ENCODE peak calls at places on chromosomes 12 and 14, in nine cellular contexts. One of them, this sample, is unnamed.

GRCh38 chr14:89672636-89673279 is 255.7 kb upstream of the FOXN3 start:
- DNase-seq in tibial nerve: no peak
- DNase-seq in esophagus squamous epithelium: no peak
- DNase-seq in body of pancreas: peak; percentile 35
- DNase-seq in prostate gland: no peak
- DNase-seq in A549: no peak
- DNase-seq in transverse colon: peak; percentile 70
- DNase-seq in heart left ventricle: no peak
- DNase-seq in IMR-90: no peak
- DNase-seq in this sample: no peak

GRCh38 chr12:4734625-4735196 is 14.5 kb downstream of the GALNT8 start:
- DNase-seq in IMR-90: no peak
- DNase-seq in A549: no peak
- DNase-seq in transverse colon: no peak
- DNase-seq in body of pancreas: no peak
- DNase-seq in tibial nerve: no peak
- DNase-seq in esophagus squamous epithelium: no peak
- DNase-seq in heart left ventricle: no peak
- DNase-seq in prostate gland: no peak
- DNase-seq in this sample: no peak

GRCh38 chr12:720231-720941 is 32.0 kb upstream of the WNK1 start:
- DNase-seq in A549: no peak
- DNase-seq in body of pancreas: no peak
- DNase-seq in IMR-90: no peak
- DNase-seq in transverse colon: no peak
- DNase-seq in esophagus squamous epithelium: no peak
- DNase-seq in heart left ventricle: no peak
- DNase-seq in tibial nerve: no peak
- DNase-seq in prostate gland: no peak
- DNase-seq in this sample: no peak

GRCh38 chr12:54125950-54126695 is 62.7 kb downstream of the SMUG1 start:
- DNase-seq in A549: no peak
- DNase-seq in body of pancreas: peak; percentile 25
- DNase-seq in IMR-90: no peak
- DNase-seq in esophagus squamous epithelium: no peak
- DNase-seq in transverse colon: peak; percentile 24
- DNase-seq in heart left ventricle: no peak
- DNase-seq in tibial nerve: peak; percentile 30
- DNase-seq in prostate gland: no peak
- DNase-seq in this sample: peak; percentile 49

GRCh38 chr14:71586131-71586893 is 345.9 kb upstream of the RGS6 start:
- DNase-seq in A549: no peak
- DNase-seq in transverse colon: no peak
- DNase-seq in prostate gland: no peak
- DNase-seq in tibial nerve: no peak
- DNase-seq in heart left ventricle: no peak
- DNase-seq in IMR-90: peak; percentile 59
- DNase-seq in body of pancreas: no peak
- DNase-seq in esophagus squamous epithelium: no peak
- DNase-seq in this sample: peak; percentile 42

GRCh38 chr12:132827763-132828703 is 636 bp downstream of the GOLGA3 start:
- DNase-seq in esophagus squamous epithelium: no peak
- DNase-seq in prostate gland: peak; percentile 50
- DNase-seq in A549: peak; percentile 46
- DNase-seq in transverse colon: peak; percentile 77
- DNase-seq in body of pancreas: peak; percentile 55
- DNase-seq in IMR-90: peak; percentile 84
- DNase-seq in heart left ventricle: no peak
- DNase-seq in tibial nerve: no peak
- DNase-seq in this sample: peak; percentile 55

GRCh38 chr14:106276326-106277267 is 750.2 kb downstream of the TMEM121 start:
- DNase-seq in prostate gland: no peak
- DNase-seq in IMR-90: no peak
- DNase-seq in A549: no peak
- DNase-seq in heart left ventricle: no peak
- DNase-seq in transverse colon: no peak
- DNase-seq in body of pancreas: no peak
- DNase-seq in esophagus squamous epithelium: no peak
- DNase-seq in tibial nerve: no peak
- DNase-seq in this sample: no peak

GRCh38 chr12:73266206-73266605 is 994.0 kb downstream of the TRHDE start:
- DNase-seq in esophagus squamous epithelium: no peak
- DNase-seq in tibial nerve: no peak
- DNase-seq in IMR-90: no peak
- DNase-seq in prostate gland: no peak
- DNase-seq in body of pancreas: no peak
- DNase-seq in heart left ventricle: no peak
- DNase-seq in A549: no peak
- DNase-seq in transverse colon: no peak
- DNase-seq in this sample: no peak

GRCh38 chr14:33842299-33842698 is 108.6 kb downstream of the EGLN3 start:
- DNase-seq in tibial nerve: no peak
- DNase-seq in body of pancreas: no peak
- DNase-seq in transverse colon: peak; percentile 33
- DNase-seq in IMR-90: no peak
- DNase-seq in A549: no peak
- DNase-seq in heart left ventricle: no peak
- DNase-seq in prostate gland: no peak
- DNase-seq in esophagus squamous epithelium: no peak
- DNase-seq in this sample: no peak

GRCh38 chr14:86003998-86004397 is 474.1 kb downstream of the FLRT2 start:
- DNase-seq in body of pancreas: no peak
- DNase-seq in transverse colon: no peak
- DNase-seq in A549: no peak
- DNase-seq in esophagus squamous epithelium: no peak
- DNase-seq in prostate gland: no peak
- DNase-seq in tibial nerve: no peak
- DNase-seq in IMR-90: peak; percentile 87
- DNase-seq in heart left ventricle: no peak
- DNase-seq in this sample: no peak

GRCh38 chr14:67335781-67336180 is 23.8 kb downstream of the ATP6V1D start:
- DNase-seq in body of pancreas: no peak
- DNase-seq in transverse colon: no peak
- DNase-seq in tibial nerve: no peak
- DNase-seq in heart left ventricle: no peak
- DNase-seq in A549: peak; percentile 15
- DNase-seq in prostate gland: no peak
- DNase-seq in esophagus squamous epithelium: no peak
- DNase-seq in IMR-90: peak; percentile 27
- DNase-seq in this sample: no peak

GRCh38 chr12:87121908-87122307 is 865.7 kb upstream of the MGAT4C start:
- DNase-seq in heart left ventricle: no peak
- DNase-seq in IMR-90: no peak
- DNase-seq in prostate gland: no peak
- DNase-seq in transverse colon: no peak
- DNase-seq in esophagus squamous epithelium: no peak
- DNase-seq in body of pancreas: no peak
- DNase-seq in tibial nerve: no peak
- DNase-seq in A549: no peak
- DNase-seq in this sample: no peak

GRCh38 chr14:103886304-103887169 is 39.2 kb upstream of the PPP1R13B start:
- DNase-seq in prostate gland: no peak
- DNase-seq in IMR-90: no peak
- DNase-seq in esophagus squamous epithelium: no peak
- DNase-seq in heart left ventricle: no peak
- DNase-seq in transverse colon: no peak
- DNase-seq in body of pancreas: no peak
- DNase-seq in tibial nerve: no peak
- DNase-seq in A549: no peak
- DNase-seq in this sample: no peak

GRCh38 chr12:80038062-80038560 is 61.2 kb upstream of the OTOGL start:
- DNase-seq in heart left ventricle: no peak
- DNase-seq in A549: no peak
- DNase-seq in prostate gland: no peak
- DNase-seq in IMR-90: peak; percentile 16
- DNase-seq in body of pancreas: no peak
- DNase-seq in tibial nerve: no peak
- DNase-seq in esophagus squamous epithelium: no peak
- DNase-seq in transverse colon: no peak
- DNase-seq in this sample: no peak

GRCh38 chr14:58130121-58130782 is 21.8 kb downstream of the ARMH4 start:
- DNase-seq in transverse colon: no peak
- DNase-seq in tibial nerve: no peak
- DNase-seq in heart left ventricle: no peak
- DNase-seq in body of pancreas: no peak
- DNase-seq in prostate gland: no peak
- DNase-seq in A549: no peak
- DNase-seq in IMR-90: no peak
- DNase-seq in esophagus squamous epithelium: no peak
- DNase-seq in this sample: no peak

GRCh38 chr12:51593539-51593938 is 2.5 kb downstream of the SCN8A start:
- DNase-seq in body of pancreas: peak; percentile 16
- DNase-seq in heart left ventricle: no peak
- DNase-seq in prostate gland: no peak
- DNase-seq in A549: no peak
- DNase-seq in esophagus squamous epithelium: no peak
- DNase-seq in tibial nerve: no peak
- DNase-seq in IMR-90: peak; percentile 79
- DNase-seq in transverse colon: peak; percentile 17
- DNase-seq in this sample: no peak

GRCh38 chr12:124906606-124907261 is 7.7 kb downstream of the UBC start:
- DNase-seq in heart left ventricle: peak; percentile 73
- DNase-seq in prostate gland: peak; percentile 96
- DNase-seq in tibial nerve: peak; percentile 87
- DNase-seq in IMR-90: peak; percentile 90
- DNase-seq in transverse colon: peak; percentile 95
- DNase-seq in body of pancreas: peak; percentile 98
- DNase-seq in esophagus squamous epithelium: no peak
- DNase-seq in A549: peak; percentile 82
- DNase-seq in this sample: peak; percentile 84

GRCh38 chr12:104669057-104669770 is 212.5 kb downstream of the CHST11 start:
- DNase-seq in prostate gland: peak; percentile 63
- DNase-seq in heart left ventricle: peak; percentile 71
- DNase-seq in transverse colon: peak; percentile 45
- DNase-seq in IMR-90: no peak
- DNase-seq in tibial nerve: peak; percentile 34
- DNase-seq in A549: no peak
- DNase-seq in esophagus squamous epithelium: no peak
- DNase-seq in body of pancreas: peak; percentile 81
- DNase-seq in this sample: no peak

GRCh38 chr12:106903241-106903950 is 52.3 kb upstream of the TMEM263 start:
- DNase-seq in body of pancreas: peak; percentile 89
- DNase-seq in transverse colon: peak; percentile 90
- DNase-seq in heart left ventricle: peak; percentile 79
- DNase-seq in esophagus squamous epithelium: no peak
- DNase-seq in A549: peak; percentile 87
- DNase-seq in tibial nerve: peak; percentile 69
- DNase-seq in prostate gland: peak; percentile 60
- DNase-seq in IMR-90: peak; percentile 33
- DNase-seq in this sample: peak; percentile 70

GRCh38 chr12:121388421-121388981 is 11.4 kb upstream of the RNF34 start:
- DNase-seq in body of pancreas: no peak
- DNase-seq in A549: no peak
- DNase-seq in heart left ventricle: no peak
- DNase-seq in tibial nerve: no peak
- DNase-seq in prostate gland: no peak
- DNase-seq in IMR-90: peak; percentile 94
- DNase-seq in esophagus squamous epithelium: no peak
- DNase-seq in transverse colon: no peak
- DNase-seq in this sample: no peak

DNA sequence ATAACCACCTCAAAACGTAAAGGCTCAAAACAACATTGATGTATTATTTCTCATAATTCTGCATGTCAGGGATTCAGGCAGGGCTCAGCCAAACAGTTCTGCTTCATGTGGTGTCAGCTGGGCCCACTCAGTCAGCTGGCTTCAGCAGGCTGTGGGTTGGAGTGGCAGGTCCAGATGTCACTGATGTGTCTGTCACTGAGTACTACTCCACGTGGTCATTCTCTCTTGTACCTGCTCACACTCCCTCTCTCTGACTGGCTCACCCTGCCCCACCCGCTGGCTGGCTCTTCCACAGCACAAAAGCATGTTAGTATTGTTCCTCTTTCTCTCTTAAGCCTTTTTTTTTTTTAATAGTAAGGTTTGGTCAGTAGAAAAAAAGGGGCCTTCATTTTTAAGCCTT is 182.4 kb downstream of the DICER1 start:
- DNase-seq in body of pancreas: no peak
- DNase-seq in IMR-90: no peak
- DNase-seq in esophagus squamous epithelium: no peak
- DNase-seq in tibial nerve: no peak
- DNase-seq in heart left ventricle: no peak
- DNase-seq in transverse colon: no peak
- DNase-seq in A549: no peak
- DNase-seq in prostate gland: no peak
- DNase-seq in this sample: no peak
- H3K4me1 ChIP-seq in body of pancreas: peaks cover 13% of the 10 kb centered on the region
- H3K4me1 ChIP-seq in IMR-90: no peaks in the 10 kb centered on the region
- H3K4me1 ChIP-seq in esophagus squamous epithelium: no peaks in the 10 kb centered on the region
- H3K4me1 ChIP-seq in tibial nerve: peaks cover 9% of the 10 kb centered on the region
- H3K4me1 ChIP-seq in heart left ventricle: no peaks in the 10 kb centered on the region
- H3K4me1 ChIP-seq in transverse colon: no peaks in the 10 kb centered on the region
- H3K4me1 ChIP-seq in A549: no peaks in the 10 kb centered on the region
- H3K4me1 ChIP-seq in prostate gland: no peaks in the 10 kb centered on the region
- H3K4me1 ChIP-seq in this sample: no peaks in the 10 kb centered on the region

GRCh38 chr12:10750385-10750727 is 27.2 kb upstream of the YBX3 start:
- DNase-seq in heart left ventricle: no peak
- DNase-seq in IMR-90: no peak
- DNase-seq in esophagus squamous epithelium: no peak
- DNase-seq in prostate gland: no peak
- DNase-seq in tibial nerve: no peak
- DNase-seq in transverse colon: no peak
- DNase-seq in body of pancreas: no peak
- DNase-seq in A549: no peak
- DNase-seq in this sample: no peak
- TF ChIP-seq CTCF in heart left ventricle: peak; percentile 5
- TF ChIP-seq CTCF in IMR-90: no peak
- TF ChIP-seq CTCF in esophagus squamous epithelium: no peak
- TF ChIP-seq CTCF in prostate gland: no peak
- TF ChIP-seq CTCF in tibial nerve: peak; percentile 13
- TF ChIP-seq CTCF in transverse colon: peak; percentile 27
- TF ChIP-seq CTCF in body of pancreas: no peak
- TF ChIP-seq CTCF in A549: no peak
- TF ChIP-seq CTCF in this sample: no peak

GRCh38 chr12:93134893-93135285 is 205.8 kb upstream of the EEA1 start:
- DNase-seq in heart left ventricle: no peak
- DNase-seq in transverse colon: no peak
- DNase-seq in prostate gland: no peak
- DNase-seq in tibial nerve: no peak
- DNase-seq in esophagus squamous epithelium: no peak
- DNase-seq in body of pancreas: no peak
- DNase-seq in A549: no peak
- DNase-seq in IMR-90: no peak
- DNase-seq in this sample: no peak
- TF ChIP-seq POLR2A in heart left ventricle: no peak
- TF ChIP-seq POLR2A in transverse colon: no peak
- TF ChIP-seq POLR2A in prostate gland: no peak
- TF ChIP-seq POLR2A in tibial nerve: no peak
- TF ChIP-seq POLR2A in esophagus squamous epithelium: no peak
- TF ChIP-seq POLR2A in body of pancreas: no peak
- TF ChIP-seq POLR2A in A549: no peak
- TF ChIP-seq POLR2A in IMR-90: no peak
- TF ChIP-seq POLR2A in this sample: no peak

DNA sequence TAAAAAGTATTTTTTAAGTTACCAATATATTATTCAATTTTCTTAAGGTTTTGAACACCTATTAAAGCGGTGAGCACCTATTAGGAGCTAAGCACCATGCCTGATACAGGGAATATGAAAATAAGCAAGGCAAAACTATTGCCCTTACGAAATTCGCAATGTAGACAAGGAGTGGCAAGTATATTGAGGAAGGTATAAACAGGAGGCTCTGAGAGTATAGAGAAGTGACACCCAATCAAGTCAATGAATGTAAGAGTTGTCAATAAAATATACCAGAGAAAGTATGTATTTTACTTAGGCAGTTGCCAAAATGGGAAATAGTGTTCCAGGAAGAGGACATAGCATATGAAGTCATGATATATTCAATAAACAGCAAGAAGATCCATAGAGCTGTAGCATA is 57.2 kb downstream of the LRP6 start:
- DNase-seq in IMR-90: no peak
- DNase-seq in tibial nerve: no peak
- DNase-seq in esophagus squamous epithelium: no peak
- DNase-seq in transverse colon: no peak
- DNase-seq in heart left ventricle: no peak
- DNase-seq in prostate gland: no peak
- DNase-seq in A549: no peak
- DNase-seq in body of pancreas: no peak
- DNase-seq in this sample: no peak
- H3K4me1 ChIP-seq in IMR-90: no peaks in the 10 kb centered on the region
- H3K4me1 ChIP-seq in tibial nerve: peaks cover 20% of the 10 kb centered on the region
- H3K4me1 ChIP-seq in esophagus squamous epithelium: no peaks in the 10 kb centered on the region
- H3K4me1 ChIP-seq in transverse colon: no peaks in the 10 kb centered on the region
- H3K4me1 ChIP-seq in heart left ventricle: no peaks in the 10 kb centered on the region
- H3K4me1 ChIP-seq in prostate gland: no peaks in the 10 kb centered on the region
- H3K4me1 ChIP-seq in A549: peaks cover 58% of the 10 kb centered on the region
- H3K4me1 ChIP-seq in body of pancreas: peaks cover 32% of the 10 kb centered on the region
- H3K4me1 ChIP-seq in this sample: no peaks in the 10 kb centered on the region